ENCODE peak calls at places on chromosomes 4 and X, in ten cellular contexts. Y is CD4-positive, alpha-beta T cell; F is transverse colon; X is small intestine; W is H9; I is neural progenitor cell; O is IMR-90; Z is left ventricle myocardium inferior; N is NT2/D1; V is CD4-positive, CD25-positive, alpha-beta regulatory T cell. J is an unnamed sample.

GRCh38 chr4:41294445-41295062 is 37.8 kb downstream of the UCHL1 start:
- DNase-seq in Y (no peak), F (no peak), X (no peak), W (no peak), I (peak; percentile 30), O (no peak), Z (no peak), N (peak; percentile 1), V (no peak), J (no peak)

GRCh38 chr4:30753316-30753715 is 33.1 kb downstream of the PCDH7 start:
- DNase-seq in Y (no peak), F (no peak), X (no peak), W (no peak), I (no peak), O (peak; percentile 71), Z (no peak), N (no peak), V (no peak), J (no peak)

GRCh38 chr4:139607302-139608060 is 51.5 kb upstream of the SETD7 start:
- DNase-seq in Y (no peak), F (no peak), X (no peak), W (no peak), I (no peak), O (no peak), Z (no peak), N (no peak), V (no peak), J (no peak)

GRCh38 chr4:76209876-76210275 is 3.7 kb downstream of the SCARB2 start:
- DNase-seq in Y (no peak), F (no peak), X (no peak), W (no peak), I (no peak), O (no peak), Z (no peak), N (no peak), V (no peak), J (no peak)

GRCh38 chr4:47750771-47751170 is 87.1 kb downstream of the CORIN start:
- DNase-seq in Y (no peak), F (no peak), X (no peak), W (no peak), I (no peak), O (no peak), Z (no peak), N (no peak), V (no peak), J (no peak)

GRCh38 chrX:41664307-41665299 is 24.2 kb upstream of the GPR34 start:
- DNase-seq in Y (no peak), F (no peak), X (no peak), W (no peak), I (no peak), O (peak; percentile 19), Z (no peak), N (no peak), V (no peak), J (no peak)

GRCh38 chr4:74583757-74584156 is 138.8 kb downstream of the AREG start:
- DNase-seq in Y (no peak), F (no peak), X (no peak), W (no peak), I (no peak), O (peak; percentile 4), Z (no peak), N (no peak), V (no peak), J (no peak)

GRCh38 chrX:104104676-104105075 is 7.6 kb upstream of the ZCCHC18 start:
- DNase-seq in Y (no peak), F (no peak), X (no peak), W (no peak), I (no peak), O (no peak), Z (no peak), N (no peak), V (no peak), J (no peak)

GRCh38 chr4:102868782-102869568 is at the start of gene CISD2:
- DNase-seq in Y (peak; percentile 83), F (peak; percentile 94), X (peak; percentile 92), W (peak; percentile 95), I (peak; percentile 96), O (peak; percentile 85), Z (peak; percentile 92), N (peak; percentile 72), V (peak; percentile 84), J (peak; percentile 85)

GRCh38 chr4:7818676-7819041 is 121.0 kb downstream of the AFAP1 start:
- DNase-seq in Y (no peak), F (no peak), X (peak; percentile 37), W (no peak), I (no peak), O (no peak), Z (no peak), N (no peak), V (no peak), J (no peak)

GRCh38 chr4:142408003-142408441 is 438.1 kb downstream of the INPP4B start:
- DNase-seq in Y (no peak), F (no peak), X (no peak), W (no peak), I (no peak), O (no peak), Z (no peak), N (no peak), V (no peak), J (no peak)

DNA sequence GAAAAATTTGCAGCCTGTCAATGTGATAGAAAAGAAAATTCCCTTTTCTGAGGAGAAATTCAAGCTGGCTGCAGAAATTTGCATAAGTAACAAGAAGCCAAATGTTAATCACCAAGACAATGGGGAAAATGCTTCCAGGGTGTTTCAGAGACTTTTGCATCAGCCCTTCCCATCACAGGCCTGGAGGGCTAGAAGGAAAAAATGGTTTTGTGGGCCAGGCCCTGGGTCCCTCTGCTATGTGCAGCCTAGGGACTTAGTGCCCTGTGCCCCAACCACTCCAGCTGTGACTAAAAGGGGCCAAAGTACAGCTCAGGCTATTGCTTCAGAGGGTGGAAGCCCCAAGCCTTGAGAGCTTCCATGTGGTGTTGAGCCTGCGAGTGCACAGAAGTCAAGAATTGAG is 23.9 kb downstream of the ZNF275 start:
- DNase-seq in Y (no peak), F (no peak), X (no peak), W (no peak), I (no peak), O (no peak), Z (no peak), N (no peak), V (no peak), J (no peak)
- H3K9me3 ChIP-seq in Y (no peaks in the 10 kb centered on the region), F (no peaks in the 10 kb centered on the region), X (no peaks in the 10 kb centered on the region), W (peaks cover 44% of the 10 kb centered on the region), I (no peaks in the 10 kb centered on the region), O (peaks cover 3% of the 10 kb centered on the region), Z (no peaks in the 10 kb centered on the region), N (peaks cover 7% of the 10 kb centered on the region), V (no peaks in the 10 kb centered on the region), J (no peaks in the 10 kb centered on the region)

GRCh38 chr4:107945809-107946208 is 14.5 kb downstream of the CYP2U1 start:
- DNase-seq in Y (no peak), F (no peak), X (no peak), W (no peak), I (no peak), O (no peak), Z (no peak), N (no peak), V (no peak), J (no peak)

GRCh38 chr4:107956011-107956410 is 24.7 kb downstream of the CYP2U1 start:
- DNase-seq in Y (no peak), F (no peak), X (no peak), W (no peak), I (no peak), O (no peak), Z (no peak), N (no peak), V (no peak), J (no peak)

GRCh38 chr4:107950746-107951540 is 19.6 kb downstream of the CYP2U1 start:
- DNase-seq in Y (no peak), F (no peak), X (no peak), W (no peak), I (no peak), O (peak; percentile 16), Z (no peak), N (no peak), V (no peak), J (no peak)

DNA sequence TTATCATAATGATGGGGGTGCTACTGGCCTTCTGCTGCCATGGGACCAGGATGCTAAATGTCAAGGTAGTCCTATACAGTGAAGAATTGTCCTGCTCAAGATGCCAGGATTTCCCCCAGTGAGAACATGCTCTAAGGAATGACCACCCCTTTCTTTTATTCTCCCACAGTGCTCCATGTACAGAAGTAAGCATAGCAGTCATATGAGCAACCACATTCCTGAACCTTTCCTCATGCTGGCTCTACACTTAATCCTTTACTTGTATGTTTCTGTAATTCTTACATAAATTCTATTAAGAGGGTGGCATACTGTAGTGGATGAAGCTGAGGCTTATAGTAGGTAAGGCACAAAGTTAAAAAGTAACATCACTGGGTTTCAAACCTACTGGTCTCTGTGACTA is 20.2 kb downstream of the CYP2U1 start:
- DNase-seq in Y (no peak), F (no peak), X (no peak), W (no peak), I (no peak), O (peak; percentile 89), Z (no peak), N (no peak), V (no peak), J (no peak)
- H3K9me3 ChIP-seq in Y (peaks cover 14% of the 10 kb centered on the region), F (no peaks in the 10 kb centered on the region), X (no peaks in the 10 kb centered on the region), W (no peaks in the 10 kb centered on the region), I (no peaks in the 10 kb centered on the region), O (no peaks in the 10 kb centered on the region), Z (peaks cover 5% of the 10 kb centered on the region), N (peaks cover 14% of the 10 kb centered on the region), V (peaks cover 7% of the 10 kb centered on the region), J (no peaks in the 10 kb centered on the region)

DNA sequence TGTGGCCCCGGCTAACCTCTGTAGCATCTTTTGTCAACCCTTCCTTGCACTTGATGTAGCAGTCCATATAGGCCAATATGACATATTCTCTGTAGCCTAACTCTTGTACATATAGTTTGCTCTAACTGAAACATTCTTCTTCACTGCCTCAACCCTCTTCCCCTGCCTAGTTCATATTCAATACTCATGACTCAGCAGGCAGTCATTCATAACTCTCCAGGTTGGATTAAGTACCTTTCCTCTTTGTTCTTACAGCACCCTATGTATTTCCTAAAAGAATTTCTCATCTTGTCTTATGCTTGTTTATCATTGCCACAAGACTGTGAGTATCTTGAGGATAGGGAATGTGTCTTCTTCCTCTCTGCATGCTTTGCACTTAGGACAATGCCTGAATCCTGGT is 76.9 kb downstream of the TMLHE start:
- DNase-seq in Y (no peak), F (no peak), X (no peak), W (no peak), I (no peak), O (peak; percentile 6), Z (no peak), N (no peak), V (no peak), J (no peak)
- H3K9me3 ChIP-seq in Y (no peaks in the 10 kb centered on the region), F (no peaks in the 10 kb centered on the region), X (no peaks in the 10 kb centered on the region), W (peaks cover 50% of the 10 kb centered on the region), I (no peaks in the 10 kb centered on the region), O (no peaks in the 10 kb centered on the region), Z (no peaks in the 10 kb centered on the region), N (no peaks in the 10 kb centered on the region), V (no peaks in the 10 kb centered on the region), J (no peaks in the 10 kb centered on the region)

GRCh38 chr4:99863-100262 is 24.4 kb upstream of the ZNF718 start:
- DNase-seq in Y (no peak), F (no peak), X (no peak), W (no peak), I (no peak), O (no peak), Z (no peak), N (no peak), V (no peak), J (no peak)
- H3K9me3 ChIP-seq in Y (peaks cover 82% of the 10 kb centered on the region), F (peaks cover 74% of the 10 kb centered on the region), X (peaks cover 2% of the 10 kb centered on the region), W (peaks cover 56% of the 10 kb centered on the region), I (peaks cover 34% of the 10 kb centered on the region), O (peaks cover 44% of the 10 kb centered on the region), Z (peaks cover 99% of the 10 kb centered on the region), N (peaks cover 59% of the 10 kb centered on the region), V (peaks cover 40% of the 10 kb centered on the region), J (peaks cover 13% of the 10 kb centered on the region)

J was measured in T-helper 17 cell.